ENCODE peak calls at places on chromosomes 6 and 20, in four cellular contexts. W is AG04449; B is stimulated activated naive CD4-positive, alpha-beta T cell; T is posterior cingulate gyrus. O is an unnamed sample.

GRCh38 chr6:2875840-2876207 is 27.3 kb downstream of the SERPINB9 start:
- DNase-seq in W (no peak), B (peak), T (no peak), O (no peak)

GRCh38 chr6:110529355-110529754 is 52.9 kb upstream of the SLC22A16 start:
- DNase-seq in W (no peak), B (no peak), T (no peak), O (no peak)

GRCh38 chr6:159979136-159979874 is 10.4 kb downstream of the IGF2R start:
- DNase-seq in W (no peak), B (no peak), T (no peak), O (peak)

GRCh38 chr6:63798378-63798777 is 162.8 kb downstream of the PHF3 start:
- DNase-seq in W (no peak), B (no peak), T (no peak), O (no peak)

GRCh38 chr6:137552146-137552545 is 58.0 kb upstream of the OLIG3 start:
- DNase-seq in W (no peak), B (no peak), T (no peak), O (no peak)

GRCh38 chr6:134379086-134379485 is 61.2 kb upstream of the SGK1 start:
- DNase-seq in W (no peak), B (no peak), T (no peak), O (peak)

GRCh38 chr6:49556429-49556837 is 6.0 kb downstream of the C6orf141 start:
- DNase-seq in W (no peak), B (no peak), T (no peak), O (no peak)

GRCh38 chr20:17663486-17663885 is 18.6 kb downstream of the RRBP1 start:
- DNase-seq in W (no peak), B (no peak), T (no peak), O (no peak)

GRCh38 chr6:170461556-170462365 is 91.3 kb downstream of the PSMB1 start:
- DNase-seq in W (no peak), B (no peak), T (no peak), O (no peak)

GRCh38 chr6:11538049-11538798 is 675 bp downstream of the TMEM170B start:
- DNase-seq in W (no peak), B (peak), T (peak), O (peak)

GRCh38 chr6:151436814-151437213 is 15.1 kb downstream of the RMND1 start:
- DNase-seq in W (no peak), B (no peak), T (no peak), O (no peak)

GRCh38 chr20:875115-875514 is 41.0 kb downstream of the ANGPT4 start:
- DNase-seq in W (no peak), B (no peak), T (no peak), O (no peak)

GRCh38 chr20:37816003-37816402 is 86.9 kb upstream of the VSTM2L start:
- DNase-seq in W (no peak), B (no peak), T (no peak), O (no peak)

GRCh38 chr6:28603920-28604319 is 78.2 kb downstream of the GPX5 start:
- DNase-seq in W (no peak), B (no peak), T (no peak), O (no peak)

GRCh38 chr6:152748843-152749242 is 1.8 kb upstream of the VIP start:
- DNase-seq in W (no peak), B (no peak), T (no peak), O (no peak)

GRCh38 chr20:37879003-37879599 is 23.8 kb upstream of the VSTM2L start:
- DNase-seq in W (no peak), B (no peak), T (no peak), O (no peak)

GRCh38 chr20:6699931-6700562 is 67.4 kb upstream of the BMP2 start:
- DNase-seq in W (no peak), B (no peak), T (no peak), O (no peak)

GRCh38 chr20:44464514-44464913 is 11.2 kb upstream of the TTPAL start:
- DNase-seq in W (no peak), B (no peak), T (no peak), O (no peak)

GRCh38 chr6:109687271-109687721 is 3.7 kb downstream of the AK9 start:
- DNase-seq in W (peak), B (no peak), T (no peak), O (no peak)

GRCh38 chr6:126811307-126811706 is 307.2 kb upstream of the RSPO3 start:
- DNase-seq in W (no peak), B (no peak), T (no peak), O (no peak)